ENCODE peak calls at places on chromosomes 2 and 18, in ten cellular contexts. N is Ammon's horn; K is occipital lobe; D is effector memory CD4-positive, alpha-beta T cell; A is GM23338; H is ELF-1; W is T-helper 9 cell; B is RPMI8226; Z is activated naive CD8-positive, alpha-beta T cell treated with anti-CD3 and anti-CD28 coated beads, Interleukin-2, amount 50 U/mL, for 24 hours; X is heart right ventricle. U is an unnamed sample.

GRCh38 chr2:129347486-129348217 is 631.8 kb upstream of the RAB6C start:
- DNase-seq in N (peak; percentile 75), K (no peak), D (no peak), A (no peak), H (no peak), W (no peak), B (peak; percentile 51), Z (no peak), X (no peak), U (no peak)

GRCh38 chr2:240596491-240596931 is 10.0 kb downstream of the CAPN10 start:
- DNase-seq in N (peak; percentile 77), K (peak; percentile 53), D (no peak), A (no peak), H (no peak), W (no peak), B (no peak), Z (no peak), X (peak; percentile 75), U (no peak)

GRCh38 chr18:9861933-9862332 is 23.8 kb upstream of the TXNDC2 start:
- DNase-seq in N (peak; percentile 38), K (no peak), D (no peak), A (no peak), H (no peak), W (no peak), B (no peak), Z (no peak), X (no peak), U (no peak)

GRCh38 chr2:200585340-200585729 is 479 bp upstream of the AOX1 start:
- DNase-seq in N (no peak), K (no peak), D (no peak), A (no peak), H (no peak), W (no peak), B (no peak), Z (no peak), X (no peak), U (no peak)

GRCh38 chr2:160918909-160919503 is 241.2 kb upstream of the TANK start:
- DNase-seq in N (peak; percentile 16), K (peak; percentile 1), D (no peak), A (peak; percentile 84), H (peak; percentile 85), W (peak; percentile 5), B (peak; percentile 34), Z (peak; percentile 41), X (peak; percentile 71), U (no peak)

GRCh38 chr2:234031207-234031606 is 19.3 kb upstream of the SPP2 start:
- DNase-seq in N (no peak), K (no peak), D (no peak), A (no peak), H (no peak), W (no peak), B (no peak), Z (no peak), X (no peak), U (no peak)

GRCh38 chr2:241858206-241859016 is at the start of gene PDCD1:
- DNase-seq in N (no peak), K (no peak), D (peak; percentile 34), A (peak; percentile 66), H (peak; percentile 36), W (peak; percentile 41), B (peak; percentile 91), Z (peak; percentile 77), X (peak; percentile 25), U (no peak)

GRCh38 chr2:42196403-42197267 is 27.5 kb downstream of the EML4 start:
- DNase-seq in N (peak; percentile 51), K (no peak), D (no peak), A (peak; percentile 88), H (peak; percentile 48), W (peak; percentile 15), B (peak; percentile 67), Z (no peak), X (no peak), U (peak; percentile 19)

GRCh38 chr2:232761301-232761907 is 15.0 kb downstream of the KCNJ13 start:
- DNase-seq in N (peak; percentile 13), K (no peak), D (peak; percentile 6), A (peak; percentile 46), H (no peak), W (no peak), B (peak; percentile 16), Z (peak; percentile 12), X (no peak), U (no peak)

GRCh38 chr2:127049927-127050802 is 56.8 kb downstream of the BIN1 start:
- DNase-seq in N (peak; percentile 80), K (peak; percentile 43), D (peak; percentile 27), A (peak; percentile 82), H (peak; percentile 85), W (peak; percentile 62), B (peak; percentile 61), Z (peak; percentile 80), X (peak; percentile 71), U (peak; percentile 45)

GRCh38 chr2:109145286-109145685 is 16.3 kb downstream of the SH3RF3 start:
- DNase-seq in N (no peak), K (no peak), D (no peak), A (no peak), H (no peak), W (no peak), B (no peak), Z (no peak), X (no peak), U (no peak)

GRCh38 chr2:41741951-41742563 is 305.8 kb upstream of the PKDCC start:
- DNase-seq in N (no peak), K (no peak), D (no peak), A (no peak), H (no peak), W (no peak), B (no peak), Z (no peak), X (no peak), U (no peak)

GRCh38 chr2:237629188-237629534 is 1.8 kb downstream of the LRRFIP1 start:
- DNase-seq in N (no peak), K (no peak), D (no peak), A (no peak), H (no peak), W (no peak), B (no peak), Z (no peak), X (no peak), U (no peak)

GRCh38 chr2:231727621-231728020 is 19.3 kb downstream of the PTMA start:
- DNase-seq in N (no peak), K (no peak), D (no peak), A (no peak), H (no peak), W (no peak), B (no peak), Z (no peak), X (no peak), U (no peak)

GRCh38 chr2:57549642-57550102 is 496.9 kb upstream of the VRK2 start:
- DNase-seq in N (no peak), K (no peak), D (no peak), A (peak; percentile 58), H (peak; percentile 4), W (no peak), B (no peak), Z (no peak), X (no peak), U (no peak)

GRCh38 chr2:6372317-6372903 is 493.3 kb downstream of the CMPK2 start:
- DNase-seq in N (no peak), K (no peak), D (no peak), A (no peak), H (peak; percentile 7), W (no peak), B (no peak), Z (no peak), X (no peak), U (no peak)

GRCh38 chr2:187009483-187010239 is 160.7 kb upstream of the ZSWIM2 start:
- DNase-seq in N (no peak), K (no peak), D (no peak), A (no peak), H (no peak), W (no peak), B (no peak), Z (no peak), X (no peak), U (no peak)

GRCh38 chr2:45180033-45180746 is 170.9 kb upstream of the SIX2 start:
- DNase-seq in N (no peak), K (no peak), D (no peak), A (no peak), H (no peak), W (no peak), B (no peak), Z (no peak), X (no peak), U (no peak)

GRCh38 chr2:56754066-56754615 is 570.4 kb downstream of the CCDC85A start:
- DNase-seq in N (no peak), K (no peak), D (no peak), A (no peak), H (no peak), W (no peak), B (peak; percentile 61), Z (no peak), X (peak; percentile 19), U (no peak)

GRCh38 chr18:25467226-25468065 is 115.5 kb upstream of the ZNF521 start:
- DNase-seq in N (no peak), K (no peak), D (no peak), A (no peak), H (no peak), W (no peak), B (no peak), Z (no peak), X (peak; percentile 70), U (no peak)

GRCh38 chr2:177612651-177613050 is 220.1 kb downstream of the AGPS start:
- DNase-seq in N (no peak), K (no peak), D (no peak), A (no peak), H (no peak), W (no peak), B (no peak), Z (no peak), X (no peak), U (no peak)

GRCh38 chr2:170820647-170821630 is 4.3 kb downstream of the GAD1 start:
- DNase-seq in N (no peak), K (no peak), D (no peak), A (peak; percentile 51), H (no peak), W (no peak), B (peak; percentile 39), Z (no peak), X (no peak), U (no peak)

GRCh38 chr2:150142561-150142960 is 344.9 kb downstream of the RND3 start:
- DNase-seq in N (no peak), K (no peak), D (no peak), A (no peak), H (no peak), W (no peak), B (no peak), Z (no peak), X (no peak), U (no peak)

GRCh38 chr18:76422838-76423237 is 72.2 kb downstream of the ZNF516 start:
- DNase-seq in N (no peak), K (no peak), D (no peak), A (no peak), H (no peak), W (no peak), B (no peak), Z (no peak), X (no peak), U (no peak)

GRCh38 chr2:74423226-74424095 is 1.9 kb downstream of the WDR54 start:
- DNase-seq in N (no peak), K (no peak), D (no peak), A (no peak), H (no peak), W (no peak), B (no peak), Z (no peak), X (no peak), U (no peak)

GRCh38 chr18:75071484-75071785 is 137.5 kb downstream of the PTGR3 start:
- DNase-seq in N (no peak), K (no peak), D (no peak), A (no peak), H (no peak), W (no peak), B (no peak), Z (no peak), X (no peak), U (no peak)

GRCh38 chr2:191688934-191689695 is 11.2 kb downstream of the NABP1 start:
- DNase-seq in N (no peak), K (no peak), D (no peak), A (peak; percentile 9), H (no peak), W (no peak), B (no peak), Z (no peak), X (no peak), U (no peak)

GRCh38 chr2:150144546-150145305 is 342.7 kb downstream of the RND3 start:
- DNase-seq in N (no peak), K (no peak), D (no peak), A (no peak), H (no peak), W (no peak), B (no peak), Z (no peak), X (no peak), U (no peak)

U was measured in effector CD4-positive, alpha-beta T cell.